ENCODE peak calls at places on chromosomes 12 and 14, in four cellular contexts. U is CD4-positive, alpha-beta T cell; O is astrocyte; H is body of pancreas. A is an unnamed sample.

GRCh38 chr12:47838286-47838931 is 18.7 kb upstream of the HDAC7 start:
- DNase-seq in U (no peak), O (no peak), H (peak; percentile 28), A (no peak)

GRCh38 chr12:56286044-56286830 is 13.9 kb downstream of the CS start:
- DNase-seq in H (no peak), O (no peak), U (no peak), A (no peak)

GRCh38 chr12:14256555-14257169 is 108.8 kb upstream of the ATF7IP start:
- DNase-seq in H (peak; percentile 82), O (peak; percentile 65), U (peak; percentile 61), A (peak; percentile 33)

GRCh38 chr12:65784616-65785015 is 39.7 kb upstream of the HMGA2 start:
- DNase-seq in H (no peak), O (no peak), U (no peak), A (no peak)

GRCh38 chr12:51534675-51535074 is 56.4 kb upstream of the SCN8A start:
- DNase-seq in O (no peak), H (no peak), U (no peak), A (no peak)

GRCh38 chr14:24283796-24284460 is 12.5 kb upstream of the RABGGTA start:
- DNase-seq in O (no peak), H (no peak), U (no peak), A (no peak)

GRCh38 chr14:86464386-86464785 is 934.4 kb downstream of the FLRT2 start:
- DNase-seq in U (no peak), O (no peak), H (no peak), A (no peak)

GRCh38 chr14:42947991-42948390 is 1341.3 kb downstream of the LRFN5 start:
- DNase-seq in O (no peak), U (no peak), H (no peak), A (no peak)

GRCh38 chr12:29066061-29066588 is 83.0 kb upstream of the FAR2 start:
- DNase-seq in O (peak; percentile 79), H (no peak), U (no peak), A (no peak)

GRCh38 chr12:119148049-119148448 is 30.7 kb upstream of the HSPB8 start:
- DNase-seq in H (no peak), U (no peak), O (no peak), A (no peak)

GRCh38 chr12:32895688-32896437 is 714 bp downstream of the PKP2 start:
- DNase-seq in O (no peak), U (no peak), H (peak; percentile 29), A (peak; percentile 43)

GRCh38 chr12:32894566-32894965 is 2.0 kb downstream of the PKP2 start:
- DNase-seq in H (no peak), O (no peak), U (no peak), A (no peak)

GRCh38 chr12:32897276-32897615 is 669 bp upstream of the PKP2 start:
- DNase-seq in O (no peak), U (no peak), H (no peak), A (no peak)

GRCh38 chr12:32897688-32898573 is 1.4 kb upstream of the PKP2 start:
- DNase-seq in U (no peak), O (no peak), H (no peak), A (no peak)

DNA sequence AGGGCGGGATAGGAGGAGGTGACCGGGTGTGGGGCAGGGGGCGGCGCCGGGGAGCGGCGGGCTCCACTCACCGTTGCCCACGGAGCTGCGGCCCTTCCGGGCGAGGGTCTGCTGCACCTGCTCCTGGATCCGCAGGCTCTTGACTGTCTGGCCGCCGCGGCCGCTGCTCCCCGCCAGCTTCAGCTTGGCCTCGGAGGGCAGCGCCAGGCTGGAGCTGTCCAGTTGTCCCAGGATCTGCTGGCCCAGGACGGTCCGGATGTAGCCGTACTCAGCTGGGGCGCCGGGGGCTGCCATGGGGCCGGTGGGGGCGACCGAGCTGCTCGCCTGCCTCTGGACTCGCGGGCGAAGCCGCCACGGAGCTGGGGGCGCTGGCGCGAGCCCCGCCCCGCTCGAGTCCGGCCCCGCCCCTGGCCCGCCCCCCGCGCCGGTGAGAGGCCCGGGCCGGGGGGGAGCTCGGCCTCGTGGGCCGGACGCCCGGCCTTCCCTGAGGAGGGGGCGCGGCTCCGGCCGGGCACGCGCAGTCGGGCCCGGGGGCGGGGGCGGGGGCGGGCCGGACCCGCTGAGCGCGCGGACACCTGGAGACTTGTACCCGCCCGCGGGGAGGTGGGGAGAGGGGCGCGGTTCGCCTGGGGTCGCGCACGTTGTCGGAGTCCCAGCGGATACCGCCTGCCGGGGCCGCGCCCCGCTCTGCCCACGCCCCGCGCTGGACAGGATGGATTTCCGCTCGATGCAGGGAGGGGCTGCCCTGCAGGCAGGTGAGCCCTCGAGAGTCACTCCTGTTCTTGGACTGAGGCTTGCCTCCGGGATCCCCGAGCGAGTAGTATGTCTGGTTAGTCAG is at the start of gene PKP2:
- DNase-seq in H (peak; percentile 87), O (no peak), U (no peak), A (peak; percentile 94)
- H3K27ac ChIP-seq in H (peak within 1 kb of the TSS; percentile 88), O (no peak within 1 kb of the TSS), U (no peak within 1 kb of the TSS), A (peak within 1 kb of the TSS; percentile 93)

GRCh38 chr12:243381-243780 is 19.3 kb downstream of the SLC6A13 start:
- DNase-seq in O (peak; percentile 11), U (no peak), H (no peak), A (no peak)
- TF ChIP-seq CTCF in O (no peak), U (no peak), H (no peak), A (no peak)

DNA sequence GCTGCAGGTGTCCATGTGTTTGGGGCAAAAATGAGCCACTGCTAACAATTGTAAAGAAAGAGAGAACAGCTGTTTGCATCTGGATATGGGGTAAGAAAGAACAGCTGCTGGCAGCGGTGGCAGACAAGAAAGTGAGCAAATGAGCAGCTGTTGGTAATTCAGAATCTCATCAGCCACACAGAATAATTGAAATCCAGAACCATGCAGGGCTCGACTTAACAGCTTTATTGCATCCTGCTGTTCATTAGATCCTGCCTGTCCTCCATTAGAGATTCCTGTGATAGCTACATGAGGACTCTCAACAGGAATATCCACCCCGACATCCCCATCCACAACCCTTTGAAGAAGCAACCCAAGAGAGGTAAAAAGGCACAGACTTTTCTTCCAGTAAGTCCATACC is 62.5 kb upstream of the TSPAN8 start:
- DNase-seq in O (no peak), U (no peak), H (no peak), A (no peak)
- H3K27ac ChIP-seq in O (no peak overlapping the region), U (no peak overlapping the region), H (no peak overlapping the region), A (no peak overlapping the region)

GRCh38 chr12:49588761-49589516 is 16.5 kb downstream of the FAM186B start:
- DNase-seq in O (no peak), U (no peak), H (no peak), A (peak; percentile 23)

GRCh38 chr12:49585477-49586445 is 17.8 kb upstream of the MCRS1 start:
- DNase-seq in U (no peak), H (no peak), O (no peak), A (no peak)

GRCh38 chr12:49588281-49588680 is 17.2 kb downstream of the FAM186B start:
- DNase-seq in U (no peak), O (no peak), H (no peak), A (no peak)

GRCh38 chr12:49583361-49584094 is 15.6 kb upstream of the MCRS1 start:
- DNase-seq in H (no peak), U (no peak), O (no peak), A (no peak)

GRCh38 chr12:49587174-49587908 is 18.1 kb downstream of the FAM186B start:
- DNase-seq in U (no peak), O (no peak), H (no peak), A (no peak)
- TF ChIP-seq CTCF in U (no peak), O (no peak), H (no peak), A (no peak)

GRCh38 chr14:95101736-95102677 is 55.3 kb downstream of the DICER1 start:
- DNase-seq in U (no peak), H (no peak), O (no peak), A (no peak)

GRCh38 chr14:95098984-95099599 is 58.2 kb downstream of the DICER1 start:
- DNase-seq in H (peak; percentile 50), O (peak; percentile 31), U (peak; percentile 2), A (peak; percentile 45)

GRCh38 chr14:95095991-95096390 is 61.3 kb downstream of the DICER1 start:
- DNase-seq in U (no peak), O (no peak), H (no peak), A (no peak)

GRCh38 chr14:95096476-95096875 is 60.9 kb downstream of the DICER1 start:
- DNase-seq in U (no peak), O (no peak), H (no peak), A (no peak)

DNA sequence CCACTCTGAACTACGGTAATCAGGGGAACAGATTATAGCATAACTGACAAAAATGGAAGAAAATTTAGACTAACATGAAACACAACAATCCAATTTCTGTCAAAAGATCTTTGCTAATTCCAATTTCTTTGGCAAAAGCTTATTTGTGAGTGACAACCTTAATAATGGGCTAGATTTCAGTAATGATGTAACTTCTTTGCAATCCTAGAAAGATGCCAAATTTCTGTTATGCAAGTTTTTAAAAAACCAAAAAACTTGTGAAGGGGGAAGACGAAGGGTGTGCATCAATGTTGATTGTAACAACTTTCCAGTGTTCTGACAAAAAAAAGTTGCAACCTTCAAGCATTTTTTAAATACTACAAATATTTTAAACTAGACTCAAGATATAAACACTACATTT is 59.9 kb downstream of the DICER1 start:
- DNase-seq in H (no peak), O (peak; percentile 18), U (no peak), A (no peak)
- H3K27ac ChIP-seq in H (no peak overlapping the region), O (no peak overlapping the region), U (no peak overlapping the region), A (no peak overlapping the region)

GRCh38 chr12:9667403-9667802 is 2.1 kb upstream of the CLEC2D start:
- DNase-seq in O (no peak), U (no peak), H (no peak), A (no peak)
- TF ChIP-seq CTCF in O (no peak), U (no peak), H (no peak), A (no peak)

DNA sequence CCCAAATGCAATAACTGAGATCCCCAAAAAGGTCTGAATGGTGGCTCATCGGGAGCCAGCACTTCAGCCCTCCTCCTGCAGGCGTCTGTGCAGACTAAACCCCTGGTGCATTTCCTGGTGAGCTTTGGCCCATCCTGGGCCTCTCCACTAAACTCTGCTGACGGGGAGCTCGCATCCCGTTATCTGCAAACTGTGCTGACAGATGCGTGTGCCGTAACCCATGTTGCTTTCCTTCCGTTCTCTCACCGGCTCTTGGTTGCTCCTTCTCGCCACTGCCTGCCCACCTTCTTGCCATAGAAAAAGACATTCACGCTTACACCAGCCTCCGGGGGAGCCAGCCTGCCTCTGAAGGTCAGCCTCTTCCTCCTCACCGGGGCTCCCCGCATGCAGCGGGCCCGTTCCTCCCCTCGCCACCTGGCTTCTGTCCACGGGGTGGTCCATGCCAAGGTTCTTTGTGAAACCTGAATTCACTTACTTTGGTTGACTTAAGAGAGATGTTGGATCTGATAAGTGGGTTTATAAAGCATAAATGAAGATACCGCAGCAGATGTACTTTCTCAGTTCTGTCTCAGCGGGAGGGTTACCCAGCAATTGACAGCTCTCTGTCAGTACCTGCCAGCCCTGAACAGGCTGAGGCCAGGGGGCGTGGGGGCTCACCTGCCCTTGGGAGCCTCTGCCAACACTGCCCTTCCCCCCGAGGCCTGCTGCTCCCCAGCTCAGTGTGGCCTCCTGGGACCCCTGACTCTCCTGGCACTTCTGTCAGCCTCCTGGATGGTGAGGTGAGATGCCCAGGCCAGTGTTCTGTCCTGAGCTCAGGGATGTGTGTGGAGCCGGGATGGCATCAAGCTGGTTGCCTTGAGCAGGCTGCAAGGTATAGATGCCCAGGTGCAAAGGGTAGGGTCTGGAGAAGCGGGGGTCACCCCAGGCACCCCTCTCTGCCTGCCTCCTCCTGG is 14.2 kb downstream of the ZFYVE21 start:
- DNase-seq in H (no peak), O (no peak), U (no peak), A (no peak)
- H3K27ac ChIP-seq in H (peak overlapping the region; percentile 56), O (no peak overlapping the region), U (no peak overlapping the region), A (peak overlapping the region; percentile 42)

A was measured in RWPE1.